ENCODE peak calls at places on chromosomes 16 and 17, in five cellular contexts. H is hypothalamus, K is HCEC 1CT, W is GM03348, C is activated T-cell treated with anti-CD3 and anti-CD28 coated beads for 48 hours. Y is an unnamed sample.

GRCh38 chr16:5415123-5415522 is 317.5 kb upstream of the EEF2KMT start:
- DNase-seq in H (no peak), K (no peak), W (no peak), C (no peak), Y (no peak)

GRCh38 chr17:48014603-48015037 is 23.0 kb downstream of the COPZ2 start:
- DNase-seq in H (no peak), K (no peak), W (no peak), C (no peak), Y (no peak)

GRCh38 chr17:7858487-7858832 is 657 bp downstream of the CYB5D1 start:
- DNase-seq in H (no peak), K (peak), W (peak), C (no peak), Y (peak)

GRCh38 chr16:75754126-75754525 is 27.8 kb upstream of the CPHXL start:
- DNase-seq in H (no peak), K (peak), W (peak), C (no peak), Y (no peak)

GRCh38 chr17:43431741-43432523 is 33.1 kb downstream of the ARL4D start:
- DNase-seq in H (peak), K (no peak), W (peak), C (no peak), Y (peak)

GRCh38 chr17:59565959-59566324 is 532 bp downstream of the DHX40 start:
- DNase-seq in H (peak), K (peak), W (peak), C (peak), Y (peak)

GRCh38 chr17:56300191-56300590 is 146.9 kb downstream of the ANKFN1 start:
- DNase-seq in H (no peak), K (no peak), W (no peak), C (no peak), Y (no peak)

GRCh38 chr16:73390936-73391335 is 343.0 kb upstream of the ZFHX3 start:
- DNase-seq in H (no peak), K (no peak), W (peak), C (no peak), Y (no peak)

GRCh38 chr16:12626411-12626810 is 177.3 kb downstream of the CPPED1 start:
- DNase-seq in H (no peak), K (no peak), W (no peak), C (no peak), Y (no peak)

GRCh38 chr17:29980261-29980660 is 38.8 kb downstream of the EFCAB5 start:
- DNase-seq in H (no peak), K (no peak), W (no peak), C (no peak), Y (no peak)

GRCh38 chr17:38970804-38971203 is 3.6 kb upstream of the FBXO47 start:
- DNase-seq in H (no peak), K (no peak), W (no peak), C (no peak), Y (no peak)

GRCh38 chr16:16109453-16110110 is 113.7 kb downstream of the ABCC6 start:
- DNase-seq in H (no peak), K (no peak), W (no peak), C (no peak), Y (no peak)

GRCh38 chr17:61399131-61400057 is at the start of gene TBX2:
- DNase-seq in H (no peak), K (peak), W (peak), C (no peak), Y (peak)

GRCh38 chr16:3157229-3158013 is 22.6 kb downstream of the ZNF213 start:
- DNase-seq in H (peak), K (peak), W (peak), C (no peak), Y (peak)

GRCh38 chr16:52002021-52002420 is 544.9 kb downstream of the TOX3 start:
- DNase-seq in H (no peak), K (no peak), W (no peak), C (no peak), Y (no peak)

GRCh38 chr16:80375973-80376372 is 164.8 kb upstream of the DYNLRB2 start:
- DNase-seq in H (no peak), K (no peak), W (no peak), C (no peak), Y (no peak)

GRCh38 chr16:75193730-75194444 is 13.1 kb downstream of the CTRB2 start:
- DNase-seq in H (no peak), K (no peak), W (no peak), C (no peak), Y (no peak)

GRCh38 chr17:30244853-30245385 is 9.4 kb upstream of the SLC6A4 start:
- DNase-seq in H (no peak), K (peak), W (peak), C (no peak), Y (no peak)

GRCh38 chr17:2303278-2304188 is at the start of the genes SMG6 and SRR:
- DNase-seq in H (peak), K (peak), W (peak), C (peak), Y (peak)

GRCh38 chr16:89122322-89122831 is 28.7 kb downstream of the ACSF3 start:
- DNase-seq in H (no peak), K (no peak), W (no peak), C (no peak), Y (no peak)

GRCh38 chr17:32253117-32253611 is 12.5 kb upstream of the RHBDL3 start:
- DNase-seq in H (peak), K (peak), W (peak), C (peak), Y (peak)

GRCh38 chr16:52680993-52681392 is 134.1 kb upstream of the TOX3 start:
- DNase-seq in H (no peak), K (no peak), W (no peak), C (no peak), Y (no peak)

GRCh38 chr17:38550661-38551060 is 55.1 kb downstream of the SRCIN1 start:
- DNase-seq in H (peak), K (peak), W (peak), C (no peak), Y (no peak)

GRCh38 chr16:87324411-87325275 is 7.5 kb upstream of the C16orf95 start:
- DNase-seq in H (no peak), K (no peak), W (peak), C (no peak), Y (no peak)

GRCh38 chr17:71188811-71189492 is 931.9 kb upstream of the SOX9 start:
- DNase-seq in H (no peak), K (peak), W (peak), C (no peak), Y (no peak)

GRCh38 chr17:76725580-76726230 is 701 bp downstream of the JMJD6 start:
- DNase-seq in H (peak), K (peak), W (peak), C (peak), Y (no peak)

GRCh38 chr17:82668024-82668630 is 19.9 kb upstream of the WDR45B start:
- DNase-seq in H (no peak), K (no peak), W (no peak), C (no peak), Y (no peak)

GRCh38 chr17:44942456-44942855 is 5.1 kb downstream of the KIF18B start:
- DNase-seq in H (no peak), K (no peak), W (no peak), C (no peak), Y (peak)

GRCh38 chr17:50833396-50834125 is 1.8 kb upstream of the WFIKKN2 start:
- DNase-seq in H (no peak), K (no peak), W (no peak), C (no peak), Y (no peak)

GRCh38 chr17:47295874-47296255 is 27.9 kb upstream of the EFCAB13 start:
- DNase-seq in H (no peak), K (no peak), W (no peak), C (no peak), Y (no peak)

GRCh38 chr16:48384982-48385271 is 286 bp downstream of the SIAH1 start:
- DNase-seq in H (no peak), K (no peak), W (no peak), C (no peak), Y (no peak)

Y was measured in NCI-H446.